ENCODE peak calls at places on chromosomes 6 and 20, in seven cellular contexts. K is GM13977; P is dorsolateral prefrontal cortex; E is GM06990; D is glutamatergic neuron; L is MM.1S; T is CD4-positive, alpha-beta T cell. S is an unnamed sample.

GRCh38 chr6:98695076-98695816 is 139.1 kb upstream of the POU3F2 start:
- DNase-seq in K (no peak), D (no peak), L (no peak), E (no peak), P (peak), T (no peak), S (no peak)

GRCh38 chr6:35583893-35584688 is 71.4 kb upstream of the TULP1 start:
- DNase-seq in P (peak), D (peak), T (peak), K (peak), L (peak), E (peak), S (peak)

GRCh38 chr6:145017516-145017915 is 717.8 kb downstream of the EPM2A start:
- DNase-seq in K (no peak), P (no peak), L (no peak), E (no peak), D (no peak), T (no peak), S (no peak)

GRCh38 chr6:15264412-15264811 is 18.5 kb downstream of the JARID2 start:
- DNase-seq in L (no peak), D (no peak), E (no peak), K (no peak), T (no peak), P (no peak), S (no peak)

GRCh38 chr6:5132741-5133140 is 47.6 kb downstream of the PPP1R3G start:
- DNase-seq in P (peak), T (no peak), E (peak), K (peak), L (no peak), D (no peak), S (no peak)

GRCh38 chr6:27605401-27606342 is 132.8 kb upstream of the ZNF184 start:
- DNase-seq in T (no peak), D (no peak), L (no peak), P (no peak), E (no peak), K (no peak), S (peak)

GRCh38 chr6:43817192-43817591 is 47.2 kb downstream of the VEGFA start:
- DNase-seq in D (no peak), E (no peak), K (peak), P (no peak), L (peak), T (no peak), S (no peak)

GRCh38 chr6:16690244-16691142 is 70.8 kb downstream of the ATXN1 start:
- DNase-seq in K (peak), E (peak), T (no peak), D (no peak), L (no peak), P (no peak), S (no peak)

GRCh38 chr6:35021014-35021413 is 120.1 kb downstream of the TCP11 start:
- DNase-seq in K (no peak), E (no peak), D (no peak), P (no peak), T (no peak), L (no peak), S (no peak)

GRCh38 chr20:50478162-50479036 is 31.8 kb upstream of the PTPN1 start:
- DNase-seq in K (peak), L (no peak), E (no peak), P (no peak), T (peak), D (peak), S (peak)

GRCh38 chr6:52598123-52598823 is 21.4 kb upstream of the TRAM2 start:
- DNase-seq in T (no peak), P (no peak), D (peak), K (no peak), E (no peak), L (no peak), S (peak)

GRCh38 chr6:158818008-158818579 is 1.1 kb downstream of the EZR start:
- DNase-seq in D (peak), T (peak), K (peak), P (no peak), L (peak), E (peak), S (peak)

GRCh38 chr6:24935753-24936152 is at the start of gene RIPOR2:
- DNase-seq in E (peak), P (no peak), D (peak), L (no peak), T (peak), K (no peak), S (peak)

GRCh38 chr6:106369739-106370138 is 9.2 kb downstream of the CRYBG1 start:
- DNase-seq in K (no peak), P (no peak), D (no peak), E (no peak), T (no peak), L (peak), S (no peak)

GRCh38 chr6:75275067-75275466 is 9.5 kb downstream of the TMEM30A start:
- DNase-seq in K (no peak), L (no peak), E (no peak), T (no peak), D (no peak), P (no peak), S (no peak)

GRCh38 chr6:111580826-111581505 is 24.7 kb downstream of the TRAF3IP2 start:
- DNase-seq in L (no peak), D (no peak), E (no peak), K (no peak), P (no peak), T (no peak), S (no peak)

GRCh38 chr6:125190667-125191066 is 37.1 kb downstream of the TPD52L1 start:
- DNase-seq in D (no peak), P (no peak), L (no peak), T (no peak), K (no peak), E (no peak), S (no peak)

GRCh38 chr6:17045581-17046322 is 56.1 kb upstream of the STMND1 start:
- DNase-seq in T (no peak), P (no peak), E (no peak), K (no peak), D (no peak), L (no peak), S (no peak)

GRCh38 chr6:44470746-44471145 is 83.2 kb downstream of the CDC5L start:
- DNase-seq in K (no peak), T (no peak), D (no peak), E (no peak), L (no peak), P (no peak), S (no peak)

GRCh38 chr6:111823831-111824607 is 49.2 kb downstream of the FYN start:
- DNase-seq in P (no peak), K (no peak), D (no peak), E (no peak), L (no peak), T (no peak), S (no peak)

GRCh38 chr6:133132092-133132491 is 109.1 kb upstream of the EYA4 start:
- DNase-seq in E (no peak), D (no peak), P (no peak), K (no peak), L (no peak), T (no peak), S (no peak)

GRCh38 chr6:160933256-160933655 is 58.3 kb upstream of the MAP3K4 start:
- DNase-seq in D (peak), P (no peak), E (no peak), T (no peak), K (no peak), L (no peak), S (no peak)

GRCh38 chr6:160929831-160930230 is 61.7 kb upstream of the MAP3K4 start:
- DNase-seq in K (no peak), E (no peak), L (no peak), P (no peak), T (no peak), D (no peak), S (no peak)

GRCh38 chr6:160934157-160934556 is 57.4 kb upstream of the MAP3K4 start:
- DNase-seq in L (no peak), T (no peak), E (no peak), D (no peak), K (no peak), P (no peak), S (no peak)

GRCh38 chr6:160930547-160931377 is 60.8 kb upstream of the MAP3K4 start:
- DNase-seq in K (peak), E (peak), D (peak), P (peak), T (peak), L (peak), S (peak)

GRCh38 chr6:160931378-160932343 is 59.9 kb upstream of the MAP3K4 start:
- DNase-seq in L (no peak), E (no peak), P (no peak), D (no peak), K (peak), T (no peak), S (no peak)
- TF ChIP-seq CTCF in L (no peak), E (no peak), P (no peak), D (no peak), K (no peak), T (no peak), S (no peak)

GRCh38 chr6:40874495-40874894 is 164.5 kb downstream of the UNC5CL start:
- DNase-seq in K (no peak), L (no peak), T (no peak), E (no peak), D (no peak), P (no peak), S (no peak)
- TF ChIP-seq CTCF in K (peak), L (no peak), T (no peak), E (no peak), D (no peak), P (no peak), S (peak)

GRCh38 chr6:79894939-79895338 is 52.4 kb downstream of the ELOVL4 start:
- DNase-seq in T (no peak), P (no peak), L (no peak), E (no peak), D (no peak), K (no peak), S (no peak)
- TF ChIP-seq CTCF in T (no peak), P (no peak), L (no peak), E (no peak), D (no peak), K (no peak), S (no peak)

DNA sequence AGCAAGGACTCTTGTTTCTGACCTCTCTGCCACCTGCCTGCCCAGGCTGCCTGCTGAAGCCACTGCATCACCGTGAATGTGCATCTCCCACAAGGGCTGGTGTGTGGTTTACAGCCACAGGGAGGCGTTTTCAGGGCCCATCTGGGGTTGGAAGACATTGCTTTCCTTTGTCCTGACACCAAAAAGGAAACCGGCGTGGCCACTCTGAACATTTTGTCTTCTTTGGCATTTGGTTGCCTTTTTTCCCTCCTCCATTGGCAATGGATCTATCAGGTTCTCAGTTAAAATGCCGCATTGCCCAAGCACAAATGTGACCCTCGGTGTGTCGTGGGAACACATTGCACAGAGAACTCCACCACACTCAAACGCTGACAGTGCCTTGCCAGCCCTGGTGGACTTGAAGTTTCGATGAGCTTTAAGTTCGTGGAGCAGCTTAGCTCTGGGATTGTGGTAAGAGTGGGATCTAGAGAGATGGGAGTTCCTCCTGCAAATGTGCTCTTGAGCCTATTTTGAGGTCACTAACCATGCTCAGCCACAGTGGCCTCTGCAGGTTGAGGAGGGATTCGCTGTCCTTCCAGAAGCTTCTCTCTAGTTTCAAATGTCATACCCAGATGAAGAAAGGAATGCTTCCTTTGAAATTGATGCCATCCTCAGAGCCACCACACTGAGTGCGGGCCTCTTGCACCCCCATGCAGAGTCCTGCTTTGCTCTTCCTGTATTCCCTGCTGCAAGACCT is 14.8 kb upstream of the PCK1 start:
- DNase-seq in L (no peak), T (no peak), P (no peak), K (no peak), D (no peak), E (no peak), S (no peak)
- TF ChIP-seq CTCF in L (no peak), T (no peak), P (no peak), K (no peak), D (no peak), E (no peak), S (no peak)

DNA sequence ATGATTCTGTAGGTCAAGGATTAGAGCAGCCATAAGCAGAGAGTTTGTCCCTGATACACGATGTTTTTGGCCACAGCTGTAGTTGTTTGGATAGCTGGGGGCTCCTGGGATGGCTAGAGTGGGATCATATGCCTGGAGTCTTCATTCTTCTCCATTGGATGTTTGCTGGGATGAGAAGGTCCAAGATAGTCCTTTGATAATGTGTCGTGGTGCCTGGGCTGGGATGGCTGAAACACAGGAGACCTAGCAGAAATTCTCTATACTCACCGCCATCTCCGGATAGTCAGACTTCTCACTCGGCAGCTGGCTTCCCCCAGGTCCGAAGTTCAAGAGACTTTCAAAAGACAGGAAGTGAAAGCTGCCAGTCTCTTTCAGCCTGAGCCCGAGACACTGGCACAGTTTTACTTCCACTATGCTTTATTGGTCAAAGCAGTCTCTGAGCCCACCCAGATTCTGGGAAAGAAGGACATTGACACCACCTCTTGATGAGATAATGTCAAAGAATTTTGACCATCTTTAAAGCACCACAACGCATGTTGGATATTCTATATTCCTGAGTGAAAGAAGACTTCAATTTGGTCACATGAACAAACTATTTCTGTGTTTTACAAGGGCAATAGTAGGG is 16.0 kb downstream of the MARCKS start:
- DNase-seq in L (peak), E (peak), T (no peak), K (no peak), P (no peak), D (no peak), S (no peak)
- TF ChIP-seq CTCF in L (no peak), E (no peak), T (no peak), K (no peak), P (no peak), D (no peak), S (no peak)

GRCh38 chr20:32893878-32894483 is 35.3 kb downstream of the EFCAB8 start:
- DNase-seq in D (peak), P (no peak), L (no peak), K (no peak), E (no peak), T (no peak), S (peak)
- TF ChIP-seq CTCF in D (peak), P (no peak), L (peak), K (peak), E (peak), T (no peak), S (peak)

GRCh38 chr6:2148748-2149147 is 96.7 kb downstream of the GMDS start:
- DNase-seq in K (no peak), P (no peak), E (no peak), D (no peak), T (no peak), L (no peak), S (no peak)
- TF ChIP-seq CTCF in K (no peak), P (no peak), E (no peak), D (no peak), T (no peak), L (no peak), S (no peak)

GRCh38 chr6:167906899-167907298 is 80.2 kb downstream of the AFDN start:
- DNase-seq in E (no peak), K (no peak), T (no peak), P (peak), L (no peak), D (peak), S (no peak)

GRCh38 chr6:167904791-167905190 is 78.1 kb downstream of the AFDN start:
- DNase-seq in K (no peak), P (no peak), L (no peak), E (no peak), D (no peak), T (no peak), S (no peak)

GRCh38 chr6:167910652-167911051 is 83.9 kb downstream of the AFDN start:
- DNase-seq in E (no peak), L (no peak), K (no peak), P (no peak), T (no peak), D (no peak), S (no peak)

GRCh38 chr6:167910007-167910406 is 83.3 kb downstream of the AFDN start:
- DNase-seq in P (no peak), T (no peak), L (no peak), D (no peak), E (no peak), K (no peak), S (no peak)

GRCh38 chr6:167907837-167908681 is 81.3 kb downstream of the AFDN start:
- DNase-seq in D (no peak), P (no peak), T (no peak), K (no peak), L (no peak), E (no peak), S (no peak)
- TF ChIP-seq CTCF in D (no peak), P (peak), T (no peak), K (peak), L (no peak), E (peak), S (peak)

S was measured in neural crest cell.